ENCODE peak calls at places on chromosomes 16 and 17, in nine cellular contexts. P, L, R, W, Q, J, G, U and N are unnamed samples.

GRCh38 chr16:23321206-23321875 is 19.2 kb downstream of the SCNN1B start:
- DNase-seq in P (no peak), L (no peak), R (no peak), W (peak; percentile 45), Q (no peak), J (no peak), G (no peak), U (no peak), N (no peak)

GRCh38 chr17:72270530-72270929 is 149.7 kb downstream of the SOX9 start:
- DNase-seq in P (no peak), L (no peak), R (no peak), W (no peak), Q (no peak), J (no peak), G (no peak), U (no peak), N (no peak)

GRCh38 chr16:49857423-49858181 is 1.7 kb upstream of the ZNF423 start:
- DNase-seq in P (peak; percentile 49), L (peak; percentile 84), R (peak; percentile 76), W (peak; percentile 82), Q (no peak), J (peak; percentile 56), G (peak; percentile 91), U (peak; percentile 40), N (peak; percentile 92)

GRCh38 chr17:77516902-77517301 is 376.1 kb downstream of the SEC14L1 start:
- DNase-seq in P (no peak), L (peak; percentile 22), R (no peak), W (no peak), Q (no peak), J (peak; percentile 21), G (no peak), U (no peak), N (no peak)

GRCh38 chr16:82263456-82264159 is 93.6 kb upstream of the MPHOSPH6 start:
- DNase-seq in P (peak; percentile 33), L (no peak), R (peak; percentile 42), W (peak; percentile 66), Q (no peak), J (peak; percentile 68), G (peak; percentile 80), U (peak; percentile 55), N (no peak)

GRCh38 chr16:74743668-74744299 is 30.8 kb downstream of the FA2H start:
- DNase-seq in P (no peak), L (peak; percentile 36), R (peak; percentile 95), W (no peak), Q (no peak), J (peak; percentile 97), G (no peak), U (no peak), N (no peak)

GRCh38 chr17:21194688-21195087 is 19.3 kb downstream of the TMEM11 start:
- DNase-seq in P (no peak), L (no peak), R (no peak), W (peak; percentile 87), Q (no peak), J (no peak), G (no peak), U (no peak), N (no peak)

GRCh38 chr16:53726625-53727024 is 22.7 kb downstream of the FTO start:
- DNase-seq in P (no peak), L (no peak), R (no peak), W (no peak), Q (no peak), J (no peak), G (no peak), U (no peak), N (no peak)

GRCh38 chr16:67707210-67707609 is 11.9 kb downstream of the GFOD2 start:
- DNase-seq in P (no peak), L (no peak), R (no peak), W (no peak), Q (no peak), J (no peak), G (no peak), U (no peak), N (no peak)

GRCh38 chr17:14749269-14749668 is 448.4 kb downstream of the HS3ST3B1 start:
- DNase-seq in P (no peak), L (no peak), R (no peak), W (no peak), Q (no peak), J (no peak), G (no peak), U (no peak), N (no peak)

GRCh38 chr17:80829166-80829813 is 162.4 kb upstream of the CHMP6 start:
- DNase-seq in P (no peak), L (no peak), R (no peak), W (peak; percentile 57), Q (no peak), J (no peak), G (no peak), U (no peak), N (no peak)

GRCh38 chr16:3838600-3839401 is 41.7 kb downstream of the CREBBP start:
- DNase-seq in P (no peak), L (no peak), R (no peak), W (no peak), Q (no peak), J (no peak), G (no peak), U (no peak), N (no peak)

GRCh38 chr17:71975331-71975801 is 145.5 kb upstream of the SOX9 start:
- DNase-seq in P (no peak), L (no peak), R (peak; percentile 75), W (peak; percentile 73), Q (no peak), J (no peak), G (peak; percentile 4), U (no peak), N (no peak)

GRCh38 chr17:73544333-73544732 is 99.9 kb downstream of the SDK2 start:
- DNase-seq in P (no peak), L (no peak), R (no peak), W (no peak), Q (no peak), J (no peak), G (no peak), U (no peak), N (no peak)

GRCh38 chr17:44559288-44560249 is 2.3 kb downstream of the FZD2 start:
- DNase-seq in P (no peak), L (no peak), R (no peak), W (no peak), Q (no peak), J (no peak), G (no peak), U (no peak), N (no peak)
- H3K4me3 ChIP-seq in P (no peak overlapping the region), L (no peak overlapping the region), R (no peak overlapping the region), W (no peak overlapping the region), Q (peak overlapping the region; percentile 68), J (no peak overlapping the region), G (peak overlapping the region; percentile 51), U (no peak overlapping the region), N (no peak overlapping the region)

GRCh38 chr17:64575431-64575830 is 68.7 kb downstream of the CEP95 start:
- DNase-seq in P (no peak), L (no peak), R (no peak), W (no peak), Q (no peak), J (no peak), G (no peak), U (no peak), N (no peak)

GRCh38 chr17:64574646-64575045 is 67.9 kb downstream of the CEP95 start:
- DNase-seq in P (no peak), L (no peak), R (no peak), W (no peak), Q (no peak), J (no peak), G (no peak), U (no peak), N (no peak)

GRCh38 chr17:64585146-64585545 is 77.0 kb downstream of the SMURF2 start:
- DNase-seq in P (no peak), L (no peak), R (no peak), W (no peak), Q (no peak), J (no peak), G (no peak), U (no peak), N (no peak)

GRCh38 chr17:64583055-64583454 is 76.3 kb downstream of the CEP95 start:
- DNase-seq in P (no peak), L (no peak), R (no peak), W (no peak), Q (no peak), J (no peak), G (no peak), U (no peak), N (no peak)

DNA sequence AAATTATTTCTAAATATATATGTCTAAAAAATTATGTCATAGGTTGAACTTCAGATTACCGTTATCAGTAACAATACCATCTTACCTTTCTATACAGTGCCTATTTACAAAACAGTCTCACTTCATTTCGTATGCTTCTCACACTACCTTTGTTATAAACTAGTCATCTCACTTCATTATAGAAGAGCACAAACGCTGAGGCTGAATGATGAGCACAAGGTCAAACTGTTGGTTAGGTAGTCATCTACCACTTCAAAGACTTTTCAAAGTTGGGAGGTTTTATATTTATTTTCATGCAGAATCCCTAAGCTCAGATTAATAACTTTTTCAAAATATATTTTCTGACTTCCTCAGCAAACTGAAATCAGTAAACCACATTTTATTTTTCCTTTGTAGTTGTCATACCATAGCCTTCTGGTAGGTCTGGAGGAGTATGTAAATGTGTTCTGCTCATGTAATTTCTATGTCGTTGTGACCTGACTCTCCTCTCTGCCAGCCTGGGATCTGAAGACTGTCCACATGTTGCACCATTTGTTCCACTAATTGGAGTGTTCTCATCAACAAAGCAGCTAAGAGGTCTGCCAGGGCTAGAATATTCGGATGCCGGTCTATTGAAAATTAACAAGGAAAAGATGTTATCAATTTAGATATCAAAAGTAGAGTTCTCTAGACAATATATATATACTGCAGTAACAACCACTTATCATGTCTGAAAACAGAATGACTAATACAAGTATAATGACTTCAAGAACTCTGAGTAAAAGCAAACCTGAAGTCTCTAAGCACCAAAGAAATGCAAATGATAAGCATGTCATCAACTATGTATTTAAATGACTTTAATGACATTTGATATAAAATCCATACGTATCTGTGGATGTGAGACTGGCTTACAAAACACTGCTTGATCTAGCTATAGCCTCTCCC is 73.9 kb downstream of the CEP95 start:
- DNase-seq in P (no peak), L (no peak), R (no peak), W (no peak), Q (no peak), J (no peak), G (no peak), U (no peak), N (no peak)
- H3K27me3 ChIP-seq in P (no peaks in the 10 kb centered on the region), L (no peaks in the 10 kb centered on the region), R (no peaks in the 10 kb centered on the region), W (no peaks in the 10 kb centered on the region), Q (no peaks in the 10 kb centered on the region), J (no peaks in the 10 kb centered on the region), G (no peaks in the 10 kb centered on the region), U (no peaks in the 10 kb centered on the region), N (no peaks in the 10 kb centered on the region)

GRCh38 chr17:38848557-38848891 is 5.0 kb downstream of the RPL23 start:
- DNase-seq in P (no peak), L (no peak), R (no peak), W (no peak), Q (no peak), J (no peak), G (no peak), U (no peak), N (no peak)
- TF ChIP-seq POLR2AphosphoS5 in P (no peak), L (no peak), R (no peak), W (no peak), Q (no peak), J (no peak), G (no peak), U (no peak), N (no peak)

DNA sequence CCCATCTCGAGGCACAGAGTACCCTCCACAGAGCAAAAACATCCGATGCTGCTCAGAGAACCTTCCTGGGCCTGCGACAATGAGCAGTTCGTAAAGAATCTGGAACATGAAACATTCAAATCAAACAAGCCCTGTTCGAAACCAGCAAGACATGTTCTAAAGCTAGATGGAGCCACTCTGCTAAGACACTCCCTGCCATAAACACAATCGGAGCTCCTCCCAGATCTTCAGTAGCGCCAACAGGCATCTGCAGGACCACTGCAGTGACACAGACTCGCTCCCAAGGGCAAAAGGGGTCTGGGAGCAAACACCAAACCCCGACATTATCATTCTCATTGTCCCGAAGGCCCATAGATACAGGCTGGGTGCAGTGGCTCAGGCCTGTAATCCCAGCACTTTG is 108.7 kb downstream of the ZFHX3 start:
- DNase-seq in P (no peak), L (peak; percentile 18), R (peak; percentile 36), W (peak; percentile 79), Q (no peak), J (no peak), G (no peak), U (no peak), N (no peak)
- H3K4me3 ChIP-seq in P (no peak overlapping the region), L (no peak overlapping the region), R (no peak overlapping the region), W (no peak overlapping the region), Q (no peak overlapping the region), J (no peak overlapping the region), G (no peak overlapping the region), U (no peak overlapping the region), N (no peak overlapping the region)